ENCODE peak calls at places on chromosome 13, in five cellular contexts. One of them, this sample, is unnamed.

GRCh38 chr13:31131470-31131961 is 30.2 kb downstream of the HSPH1 start:
- DNase-seq in Panc1: no peak
- DNase-seq in H1: no peak
- DNase-seq in stomach: no peak
- DNase-seq in GM23338: no peak
- DNase-seq in this sample: no peak

GRCh38 chr13:38202730-38203129 is 146.9 kb upstream of the UFM1 start:
- DNase-seq in Panc1: no peak
- DNase-seq in H1: no peak
- DNase-seq in stomach: no peak
- DNase-seq in GM23338: no peak
- DNase-seq in this sample: no peak

GRCh38 chr13:114259374-114259773 is 22.0 kb upstream of the UPF3A start:
- DNase-seq in Panc1: no peak
- DNase-seq in H1: no peak
- DNase-seq in stomach: no peak
- DNase-seq in GM23338: no peak
- DNase-seq in this sample: no peak

GRCh38 chr13:106520205-106521004 is 15.1 kb downstream of the EFNB2 start:
- DNase-seq in Panc1: no peak
- DNase-seq in H1: no peak
- DNase-seq in stomach: no peak
- DNase-seq in GM23338: peak; percentile 43
- DNase-seq in this sample: no peak

GRCh38 chr13:30711837-30712236 is 23.5 kb upstream of the ALOX5AP start:
- DNase-seq in Panc1: no peak
- DNase-seq in H1: no peak
- DNase-seq in stomach: no peak
- DNase-seq in GM23338: no peak
- DNase-seq in this sample: no peak

GRCh38 chr13:50991624-50992610 is 82.3 kb downstream of the RNASEH2B start:
- DNase-seq in Panc1: no peak
- DNase-seq in H1: no peak
- DNase-seq in stomach: no peak
- DNase-seq in GM23338: no peak
- DNase-seq in this sample: no peak

GRCh38 chr13:99619207-99619606 is 117.9 kb downstream of the TM9SF2 start:
- DNase-seq in Panc1: no peak
- DNase-seq in H1: no peak
- DNase-seq in stomach: no peak
- DNase-seq in GM23338: no peak
- DNase-seq in this sample: no peak

GRCh38 chr13:75339635-75340374 is 142.2 kb downstream of the TBC1D4 start:
- DNase-seq in Panc1: no peak
- DNase-seq in H1: no peak
- DNase-seq in stomach: no peak
- DNase-seq in GM23338: no peak
- DNase-seq in this sample: no peak

GRCh38 chr13:84208251-84208650 is 326.0 kb upstream of the SLITRK1 start:
- DNase-seq in Panc1: no peak
- DNase-seq in H1: no peak
- DNase-seq in stomach: no peak
- DNase-seq in GM23338: no peak
- DNase-seq in this sample: no peak

GRCh38 chr13:51453308-51453958 is 597 bp upstream of the INTS6 start:
- DNase-seq in Panc1: no peak
- DNase-seq in H1: no peak
- DNase-seq in stomach: no peak
- DNase-seq in GM23338: peak; percentile 74
- DNase-seq in this sample: peak; percentile 88

GRCh38 chr13:29688193-29688592 is 92.7 kb upstream of the SLC7A1 start:
- DNase-seq in Panc1: no peak
- DNase-seq in H1: no peak
- DNase-seq in stomach: no peak
- DNase-seq in GM23338: no peak
- DNase-seq in this sample: no peak

GRCh38 chr13:29284726-29285125 is 310.8 kb downstream of the SLC7A1 start:
- DNase-seq in Panc1: no peak
- DNase-seq in H1: no peak
- DNase-seq in stomach: no peak
- DNase-seq in GM23338: peak; percentile 24
- DNase-seq in this sample: no peak

GRCh38 chr13:49625392-49626137 is 2.7 kb upstream of the ARL11 start:
- DNase-seq in Panc1: no peak
- DNase-seq in H1: no peak
- DNase-seq in stomach: peak; percentile 87
- DNase-seq in GM23338: no peak
- DNase-seq in this sample: no peak

GRCh38 chr13:59144700-59145099 is 1019.0 kb downstream of the DIAPH3 start:
- DNase-seq in Panc1: no peak
- DNase-seq in H1: no peak
- DNase-seq in stomach: no peak
- DNase-seq in GM23338: no peak
- DNase-seq in this sample: no peak

GRCh38 chr13:29886446-29886845 is 36.0 kb upstream of the UBL3 start:
- DNase-seq in Panc1: no peak
- DNase-seq in H1: no peak
- DNase-seq in stomach: no peak
- DNase-seq in GM23338: no peak
- DNase-seq in this sample: no peak

GRCh38 chr13:50141660-50142010 is 126.4 kb downstream of the KCNRG start:
- DNase-seq in Panc1: no peak
- DNase-seq in H1: no peak
- DNase-seq in stomach: no peak
- DNase-seq in GM23338: no peak
- DNase-seq in this sample: no peak

GRCh38 chr13:65830411-65831172 is 1399.5 kb downstream of the PCDH9 start:
- DNase-seq in Panc1: no peak
- DNase-seq in H1: no peak
- DNase-seq in stomach: no peak
- DNase-seq in GM23338: no peak
- DNase-seq in this sample: no peak

GRCh38 chr13:95115525-95115924 is 185.7 kb downstream of the ABCC4 start:
- DNase-seq in Panc1: no peak
- DNase-seq in H1: no peak
- DNase-seq in stomach: peak; percentile 56
- DNase-seq in GM23338: no peak
- DNase-seq in this sample: no peak

GRCh38 chr13:27194895-27195764 is 23.5 kb upstream of the USP12 start:
- DNase-seq in Panc1: peak; percentile 89
- DNase-seq in H1: no peak
- DNase-seq in stomach: no peak
- DNase-seq in GM23338: peak; percentile 45
- DNase-seq in this sample: no peak
- TF ChIP-seq POLR2AphosphoS5 in Panc1: peak; percentile 47
- TF ChIP-seq POLR2AphosphoS5 in H1: no peak
- TF ChIP-seq POLR2AphosphoS5 in stomach: no peak
- TF ChIP-seq POLR2AphosphoS5 in GM23338: no peak
- TF ChIP-seq POLR2AphosphoS5 in this sample: no peak

GRCh38 chr13:45826741-45827140 is 24.8 kb downstream of the SIAH3 start:
- DNase-seq in Panc1: no peak
- DNase-seq in H1: no peak
- DNase-seq in stomach: no peak
- DNase-seq in GM23338: no peak
- DNase-seq in this sample: no peak
- TF ChIP-seq POLR2AphosphoS5 in Panc1: no peak
- TF ChIP-seq POLR2AphosphoS5 in H1: no peak
- TF ChIP-seq POLR2AphosphoS5 in stomach: no peak
- TF ChIP-seq POLR2AphosphoS5 in GM23338: no peak
- TF ChIP-seq POLR2AphosphoS5 in this sample: no peak

DNA sequence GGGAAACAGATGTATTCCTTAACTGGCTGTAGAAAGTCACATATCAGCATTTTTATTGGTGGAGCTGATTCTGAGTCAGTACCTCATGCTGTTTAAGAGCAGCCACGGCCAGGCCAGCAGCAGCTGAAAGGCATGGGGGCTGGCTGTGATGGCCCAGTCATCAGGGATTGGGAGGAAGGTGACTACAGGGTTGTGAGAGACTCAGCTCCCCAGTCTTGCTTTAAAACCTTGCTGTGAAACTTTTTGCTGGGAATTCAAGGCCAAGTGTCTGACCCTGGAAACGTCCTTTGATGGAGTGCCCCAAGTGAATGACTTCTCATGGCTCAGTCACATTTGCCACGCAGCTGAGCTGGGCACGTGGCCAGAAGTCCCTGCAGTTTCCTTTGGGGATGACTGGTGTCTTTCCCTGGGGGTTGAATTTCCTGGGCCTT is 39.1 kb upstream of the RNF113B start:
- DNase-seq in Panc1: peak; percentile 8
- DNase-seq in H1: no peak
- DNase-seq in stomach: peak; percentile 67
- DNase-seq in GM23338: no peak
- DNase-seq in this sample: no peak
- TF ChIP-seq POLR2AphosphoS5 in Panc1: no peak
- TF ChIP-seq POLR2AphosphoS5 in H1: no peak
- TF ChIP-seq POLR2AphosphoS5 in stomach: no peak
- TF ChIP-seq POLR2AphosphoS5 in GM23338: no peak
- TF ChIP-seq POLR2AphosphoS5 in this sample: no peak

GRCh38 chr13:44129418-44129817 is 244.2 kb upstream of the SERP2 start:
- DNase-seq in Panc1: no peak
- DNase-seq in H1: no peak
- DNase-seq in stomach: no peak
- DNase-seq in GM23338: no peak
- DNase-seq in this sample: no peak

GRCh38 chr13:44128522-44128921 is 245.1 kb upstream of the SERP2 start:
- DNase-seq in Panc1: no peak
- DNase-seq in H1: no peak
- DNase-seq in stomach: no peak
- DNase-seq in GM23338: no peak
- DNase-seq in this sample: no peak

GRCh38 chr13:44131069-44131614 is 242.5 kb upstream of the SERP2 start:
- DNase-seq in Panc1: no peak
- DNase-seq in H1: no peak
- DNase-seq in stomach: no peak
- DNase-seq in GM23338: no peak
- DNase-seq in this sample: no peak

GRCh38 chr13:44120814-44121505 is 241.3 kb downstream of the LACC1 start:
- DNase-seq in Panc1: no peak
- DNase-seq in H1: no peak
- DNase-seq in stomach: no peak
- DNase-seq in GM23338: no peak
- DNase-seq in this sample: no peak

GRCh38 chr13:44125943-44126469 is 246.3 kb downstream of the LACC1 start:
- DNase-seq in Panc1: no peak
- DNase-seq in H1: no peak
- DNase-seq in stomach: no peak
- DNase-seq in GM23338: no peak
- DNase-seq in this sample: no peak
- TF ChIP-seq POLR2AphosphoS5 in Panc1: no peak
- TF ChIP-seq POLR2AphosphoS5 in H1: no peak
- TF ChIP-seq POLR2AphosphoS5 in stomach: no peak
- TF ChIP-seq POLR2AphosphoS5 in GM23338: no peak
- TF ChIP-seq POLR2AphosphoS5 in this sample: no peak

DNA sequence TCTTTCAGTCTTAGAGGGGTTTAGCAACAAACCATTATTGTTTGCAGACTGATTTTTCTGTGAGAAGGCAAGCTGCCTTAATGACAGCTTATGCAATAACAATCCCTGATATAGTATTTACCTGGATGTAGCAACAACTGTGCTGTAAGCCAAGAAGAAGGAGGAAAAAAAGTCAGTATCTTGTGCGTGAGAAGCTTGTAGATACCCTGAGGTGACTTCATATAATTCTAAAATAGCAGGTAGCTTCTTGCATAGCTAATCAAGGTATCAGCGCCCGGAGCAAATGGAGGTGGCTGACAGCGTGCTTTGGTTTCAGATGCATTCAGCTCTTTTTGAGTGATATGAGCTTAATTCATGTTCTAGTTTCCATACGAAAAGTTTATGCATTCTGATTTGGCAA is 309.8 kb downstream of the KLF5 start:
- DNase-seq in Panc1: no peak
- DNase-seq in H1: no peak
- DNase-seq in stomach: no peak
- DNase-seq in GM23338: no peak
- DNase-seq in this sample: no peak
- TF ChIP-seq POLR2AphosphoS5 in Panc1: no peak
- TF ChIP-seq POLR2AphosphoS5 in H1: no peak
- TF ChIP-seq POLR2AphosphoS5 in stomach: no peak
- TF ChIP-seq POLR2AphosphoS5 in GM23338: no peak
- TF ChIP-seq POLR2AphosphoS5 in this sample: no peak

GRCh38 chr13:44293908-44294735 is 79.5 kb upstream of the SERP2 start:
- DNase-seq in Panc1: no peak
- DNase-seq in H1: no peak
- DNase-seq in stomach: no peak
- DNase-seq in GM23338: no peak
- DNase-seq in this sample: no peak
- TF ChIP-seq POLR2AphosphoS5 in Panc1: no peak
- TF ChIP-seq POLR2AphosphoS5 in H1: no peak
- TF ChIP-seq POLR2AphosphoS5 in stomach: no peak
- TF ChIP-seq POLR2AphosphoS5 in GM23338: no peak
- TF ChIP-seq POLR2AphosphoS5 in this sample: no peak

This sample was measured in suprapubic skin.